ENCODE peak calls at places on chromosomes 3 and 15, in five cellular contexts. V, B, L, Q and U are unnamed samples.

GRCh38 chr15:34782901-34783300 is 12.4 kb downstream of the ACTC1 start:
- DNase-seq in V (no peak), B (no peak), L (no peak), Q (no peak), U (no peak)

GRCh38 chr15:100082761-100083402 is 258.9 kb downstream of the ADAMTS17 start:
- DNase-seq in V (no peak), B (no peak), L (no peak), Q (no peak), U (no peak)

GRCh38 chr15:87778358-87778757 is 478.2 kb downstream of the NTRK3 start:
- DNase-seq in V (no peak), B (no peak), L (peak; percentile 12), Q (no peak), U (no peak)

GRCh38 chr3:191094057-191094456 is 105.0 kb upstream of the OSTN start:
- DNase-seq in V (no peak), B (no peak), L (no peak), Q (no peak), U (no peak)

GRCh38 chr15:72516734-72517133 is 42.6 kb downstream of the ARIH1 start:
- DNase-seq in V (no peak), B (no peak), L (no peak), Q (no peak), U (no peak)

GRCh38 chr3:138875754-138876664 is 41.3 kb upstream of the PIK3CB start:
- DNase-seq in V (no peak), B (no peak), L (no peak), Q (no peak), U (no peak)

GRCh38 chr3:182455011-182455410 is 338.3 kb upstream of the ATP11B start:
- DNase-seq in V (no peak), B (no peak), L (no peak), Q (no peak), U (no peak)

GRCh38 chr3:158313344-158313927 is 203.5 kb downstream of the RSRC1 start:
- DNase-seq in V (no peak), B (no peak), L (peak; percentile 55), Q (no peak), U (peak; percentile 3)

GRCh38 chr3:12629560-12629959 is 34.4 kb downstream of the RAF1 start:
- DNase-seq in V (no peak), B (no peak), L (no peak), Q (no peak), U (no peak)

GRCh38 chr3:66800941-66801545 is 197.1 kb upstream of the KBTBD8 start:
- DNase-seq in V (no peak), B (no peak), L (no peak), Q (no peak), U (no peak)

GRCh38 chr3:73556520-73557371 is 68.0 kb downstream of the PDZRN3 start:
- DNase-seq in V (no peak), B (no peak), L (peak; percentile 57), Q (no peak), U (no peak)

GRCh38 chr3:46705751-46706572 is 4.8 kb downstream of the TMIE start:
- DNase-seq in V (no peak), B (peak; percentile 34), L (no peak), Q (peak; percentile 52), U (peak; percentile 56)

GRCh38 chr3:120350431-120350941 is 1.3 kb upstream of the LRRC58 start:
- DNase-seq in V (no peak), B (no peak), L (peak; percentile 10), Q (no peak), U (no peak)

GRCh38 chr15:32952062-32952461 is 234.3 kb downstream of the GREM1 start:
- DNase-seq in V (no peak), B (no peak), L (no peak), Q (no peak), U (no peak)

GRCh38 chr3:82002993-82003642 is 241.7 kb upstream of the GBE1 start:
- DNase-seq in V (no peak), B (no peak), L (no peak), Q (no peak), U (no peak)

GRCh38 chr3:143207338-143207961 is 87.9 kb downstream of the CHST2 start:
- DNase-seq in V (no peak), B (no peak), L (no peak), Q (no peak), U (no peak)

GRCh38 chr15:88902491-88902835 is 7.1 kb upstream of the HAPLN3 start:
- DNase-seq in V (no peak), B (no peak), L (no peak), Q (no peak), U (no peak)

GRCh38 chr15:39269821-39270220 is 311.1 kb upstream of the THBS1 start:
- DNase-seq in V (no peak), B (no peak), L (no peak), Q (no peak), U (no peak)

GRCh38 chr15:96342611-96343528 is 12.4 kb downstream of the NR2F2 start:
- DNase-seq in V (no peak), B (no peak), L (peak; percentile 44), Q (no peak), U (no peak)

GRCh38 chr15:81337241-81337640 is 13.3 kb upstream of the STARD5 start:
- DNase-seq in V (no peak), B (no peak), L (no peak), Q (no peak), U (no peak)

GRCh38 chr3:180181387-180181786 is 144.7 kb upstream of the PEX5L start:
- DNase-seq in V (no peak), B (no peak), L (no peak), Q (no peak), U (no peak)

GRCh38 chr3:111621535-111621934 is 26.4 kb upstream of the ZBED2 start:
- DNase-seq in V (peak; percentile 26), B (peak; percentile 60), L (peak; percentile 88), Q (peak; percentile 18), U (peak; percentile 62)

GRCh38 chr15:52283281-52283680 is 12.3 kb downstream of the MYO5C start:
- DNase-seq in V (no peak), B (no peak), L (no peak), Q (no peak), U (no peak)

GRCh38 chr3:108589998-108590323 is 439 bp downstream of the DZIP3 start:
- DNase-seq in V (no peak), B (no peak), L (no peak), Q (no peak), U (no peak)

DNA sequence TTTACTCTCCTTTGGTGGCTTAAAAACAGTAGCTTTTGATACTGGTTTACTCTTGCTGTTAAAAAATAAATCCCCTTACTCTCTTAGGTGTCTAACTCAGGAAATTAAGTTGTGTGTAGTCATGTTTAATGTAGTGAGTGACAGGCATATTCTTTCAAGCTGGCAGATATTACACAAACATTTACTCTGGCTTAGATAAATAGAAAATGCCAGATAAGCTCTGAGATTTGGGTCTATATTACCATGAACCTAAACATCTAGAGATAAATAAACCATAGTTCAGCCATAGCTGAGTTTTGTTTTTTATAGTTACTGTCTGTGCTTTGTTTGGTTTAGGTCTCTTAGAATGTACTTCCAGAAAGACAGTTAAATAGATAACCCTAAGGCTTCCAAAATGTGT is 2.4 kb downstream of the SEMA6D start:
- DNase-seq in V (no peak), B (no peak), L (no peak), Q (no peak), U (no peak)
- H3K4me1 ChIP-seq in V (no peaks in the 10 kb centered on the region), B (no peaks in the 10 kb centered on the region), L (peaks cover 46% of the 10 kb centered on the region), Q (peaks cover 11% of the 10 kb centered on the region), U (no peaks in the 10 kb centered on the region)

GRCh38 chr15:43517354-43518072 is at the start of gene MAP1A:
- DNase-seq in V (no peak), B (no peak), L (peak; percentile 58), Q (peak; percentile 64), U (no peak)

GRCh38 chr15:43519207-43519606 is 1.8 kb downstream of the MAP1A start:
- DNase-seq in V (no peak), B (no peak), L (no peak), Q (peak; percentile 44), U (no peak)

GRCh38 chr15:43520138-43520537 is 2.7 kb downstream of the MAP1A start:
- DNase-seq in V (no peak), B (no peak), L (no peak), Q (peak; percentile 31), U (no peak)

GRCh38 chr15:43516801-43517353 is 531 bp upstream of the MAP1A start:
- DNase-seq in V (no peak), B (no peak), L (peak; percentile 39), Q (peak; percentile 12), U (no peak)

DNA sequence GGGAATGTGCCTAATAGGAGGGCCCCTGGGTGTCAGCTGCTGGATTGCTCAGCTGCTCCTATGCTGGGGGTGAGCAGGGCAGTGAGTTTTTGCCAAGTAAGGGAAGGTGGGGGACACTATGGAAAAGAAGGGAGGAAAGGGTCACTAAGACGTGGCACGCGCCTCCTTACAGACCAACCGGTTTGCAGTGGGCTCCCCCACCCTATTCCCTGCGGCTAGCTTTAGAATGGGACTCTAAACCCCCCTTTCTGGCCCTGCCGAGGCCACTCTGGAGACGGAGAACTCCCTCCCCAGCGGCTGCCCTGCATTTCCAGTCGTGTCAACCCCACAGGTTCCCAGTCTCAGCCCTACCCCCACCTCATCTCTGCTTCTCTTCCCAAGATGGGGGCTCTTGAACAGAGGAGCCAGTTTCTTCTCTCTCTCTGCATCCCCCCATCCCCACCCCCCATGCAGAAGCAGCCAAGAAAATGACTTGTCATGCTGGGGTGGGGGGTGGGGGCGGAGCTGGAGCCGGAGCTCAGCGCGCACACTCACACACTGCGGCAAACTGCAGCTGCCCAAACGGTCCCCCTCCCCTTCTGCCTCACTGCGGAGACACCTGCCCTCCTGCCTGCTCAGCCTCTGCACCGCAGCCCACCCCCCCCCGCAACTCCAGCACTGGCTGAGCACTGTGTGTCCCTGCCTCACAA is 809 bp downstream of the MAP1A start:
- DNase-seq in V (peak; percentile 13), B (no peak), L (peak; percentile 65), Q (peak; percentile 58), U (no peak)
- H3K27me3 ChIP-seq in V (no peaks in the 10 kb centered on the region), B (no peaks in the 10 kb centered on the region), L (peaks cover 54% of the 10 kb centered on the region), Q (no peaks in the 10 kb centered on the region), U (peaks cover 21% of the 10 kb centered on the region)

DNA sequence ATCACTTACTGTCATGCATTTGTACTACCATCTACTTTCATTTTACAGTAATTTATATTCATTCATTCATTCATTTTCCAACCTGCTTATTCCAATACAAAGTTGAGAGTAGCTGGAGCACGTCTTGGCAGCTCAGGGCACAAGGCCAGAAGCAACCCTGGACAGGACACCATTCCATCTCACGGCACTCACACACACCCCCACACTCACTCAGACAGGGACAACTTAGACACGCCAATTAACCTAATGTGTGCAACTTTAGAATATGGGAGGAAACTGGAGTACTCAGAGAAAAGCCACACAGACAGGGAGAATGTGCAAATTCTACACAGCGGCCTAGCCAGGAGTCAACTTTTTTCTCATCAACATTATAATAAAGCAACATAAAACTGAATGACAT is 46.8 kb downstream of the IGF2BP2 start:
- DNase-seq in V (no peak), B (no peak), L (no peak), Q (no peak), U (no peak)
- H3K4me1 ChIP-seq in V (no peaks in the 10 kb centered on the region), B (peaks cover 7% of the 10 kb centered on the region), L (peaks cover 61% of the 10 kb centered on the region), Q (peaks cover 10% of the 10 kb centered on the region), U (peaks cover 7% of the 10 kb centered on the region)

DNA sequence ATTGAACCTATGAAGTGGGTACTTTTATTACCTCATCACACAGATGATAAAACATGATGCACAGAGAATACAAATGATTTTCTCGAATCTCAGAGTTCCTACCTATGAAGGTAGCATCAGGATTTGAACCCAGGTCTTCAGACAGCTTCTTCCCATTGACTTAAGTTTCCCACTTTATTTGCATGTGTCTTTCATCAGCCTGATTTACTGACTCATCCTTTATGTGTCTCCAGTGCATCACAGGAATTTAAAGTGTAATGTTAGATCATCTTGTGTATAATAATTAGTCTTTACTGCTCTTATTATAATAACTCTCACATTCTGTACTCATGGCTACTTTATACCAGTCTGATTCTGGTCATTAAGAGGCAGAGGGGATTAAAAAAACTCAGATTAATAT is 449.4 kb upstream of the SUCLG2 start:
- DNase-seq in V (no peak), B (no peak), L (no peak), Q (no peak), U (no peak)
- H3K27me3 ChIP-seq in V (no peaks in the 10 kb centered on the region), B (no peaks in the 10 kb centered on the region), L (no peaks in the 10 kb centered on the region), Q (no peaks in the 10 kb centered on the region), U (no peaks in the 10 kb centered on the region)

GRCh38 chr15:74130089-74130848 is at the start of gene ISLR2:
- DNase-seq in V (no peak), B (no peak), L (peak; percentile 65), Q (no peak), U (no peak)
- H3K4me1 ChIP-seq in V (peaks cover 25% of the 10 kb centered on the region), B (no peaks in the 10 kb centered on the region), L (peaks cover 49% of the 10 kb centered on the region), Q (peaks cover 15% of the 10 kb centered on the region), U (peaks cover 28% of the 10 kb centered on the region)